ENCODE peak calls at places on chromosomes 4 and X, in seven cellular contexts. One of them, this sample, is unnamed.

GRCh38 chr4:40555176-40555900 is 74.3 kb downstream of the RBM47 start:
- DNase-seq in adipocyte: no peak
- DNase-seq in WTC11: no peak
- DNase-seq in astrocyte of the spinal cord: no peak
- DNase-seq in T1000: no peak
- DNase-seq in iPS DF 6.9: no peak
- DNase-seq in NCI-H460: no peak
- DNase-seq in this sample: peak; percentile 77

GRCh38 chrX:53321216-53321942 is 40.0 kb upstream of the IQSEC2 start:
- DNase-seq in adipocyte: peak; percentile 39
- DNase-seq in WTC11: no peak
- DNase-seq in astrocyte of the spinal cord: no peak
- DNase-seq in T1000: no peak
- DNase-seq in iPS DF 6.9: no peak
- DNase-seq in NCI-H460: no peak
- DNase-seq in this sample: no peak

GRCh38 chr4:136319789-136320470 is 1212.4 kb downstream of the PCDH18 start:
- DNase-seq in adipocyte: peak; percentile 22
- DNase-seq in WTC11: no peak
- DNase-seq in astrocyte of the spinal cord: peak; percentile 83
- DNase-seq in T1000: peak; percentile 39
- DNase-seq in iPS DF 6.9: no peak
- DNase-seq in NCI-H460: peak; percentile 14
- DNase-seq in this sample: peak; percentile 44

GRCh38 chrX:119015407-119016242 is 41.2 kb downstream of the LONRF3 start:
- DNase-seq in adipocyte: peak; percentile 62
- DNase-seq in WTC11: no peak
- DNase-seq in astrocyte of the spinal cord: peak; percentile 85
- DNase-seq in T1000: peak; percentile 59
- DNase-seq in iPS DF 6.9: no peak
- DNase-seq in NCI-H460: peak; percentile 52
- DNase-seq in this sample: peak; percentile 73

GRCh38 chr4:78766026-78766425 is 10.1 kb upstream of the BMP2K start:
- DNase-seq in adipocyte: peak; percentile 63
- DNase-seq in WTC11: no peak
- DNase-seq in astrocyte of the spinal cord: peak; percentile 38
- DNase-seq in T1000: no peak
- DNase-seq in iPS DF 6.9: no peak
- DNase-seq in NCI-H460: no peak
- DNase-seq in this sample: no peak

GRCh38 chr4:81499840-81500239 is 28.1 kb upstream of the RASGEF1B start:
- DNase-seq in adipocyte: no peak
- DNase-seq in WTC11: no peak
- DNase-seq in astrocyte of the spinal cord: no peak
- DNase-seq in T1000: no peak
- DNase-seq in iPS DF 6.9: no peak
- DNase-seq in NCI-H460: no peak
- DNase-seq in this sample: no peak

GRCh38 chr4:143186202-143186601 is 1.5 kb downstream of the USP38 start:
- DNase-seq in adipocyte: peak; percentile 51
- DNase-seq in WTC11: no peak
- DNase-seq in astrocyte of the spinal cord: no peak
- DNase-seq in T1000: no peak
- DNase-seq in iPS DF 6.9: no peak
- DNase-seq in NCI-H460: no peak
- DNase-seq in this sample: peak; percentile 74

GRCh38 chr4:156732634-156733033 is 239.0 kb downstream of the PDGFC start:
- DNase-seq in adipocyte: peak; percentile 19
- DNase-seq in WTC11: no peak
- DNase-seq in astrocyte of the spinal cord: peak; percentile 46
- DNase-seq in T1000: no peak
- DNase-seq in iPS DF 6.9: no peak
- DNase-seq in NCI-H460: no peak
- DNase-seq in this sample: peak; percentile 19

GRCh38 chrX:136541294-136541693 is 9.3 kb downstream of the VGLL1 start:
- DNase-seq in adipocyte: no peak
- DNase-seq in WTC11: no peak
- DNase-seq in astrocyte of the spinal cord: no peak
- DNase-seq in T1000: no peak
- DNase-seq in iPS DF 6.9: no peak
- DNase-seq in NCI-H460: no peak
- DNase-seq in this sample: no peak

GRCh38 chr4:22515145-22515887 is 550 bp downstream of the ADGRA3 start:
- DNase-seq in adipocyte: peak; percentile 84
- DNase-seq in WTC11: peak; percentile 59
- DNase-seq in astrocyte of the spinal cord: peak; percentile 75
- DNase-seq in T1000: peak; percentile 77
- DNase-seq in iPS DF 6.9: no peak
- DNase-seq in NCI-H460: peak; percentile 51
- DNase-seq in this sample: peak; percentile 75

GRCh38 chr4:42845586-42845985 is 46.9 kb upstream of the GRXCR1 start:
- DNase-seq in adipocyte: no peak
- DNase-seq in WTC11: no peak
- DNase-seq in astrocyte of the spinal cord: no peak
- DNase-seq in T1000: no peak
- DNase-seq in iPS DF 6.9: no peak
- DNase-seq in NCI-H460: no peak
- DNase-seq in this sample: no peak

GRCh38 chr4:110175634-110176033 is 22.8 kb downstream of the ELOVL6 start:
- DNase-seq in adipocyte: no peak
- DNase-seq in WTC11: no peak
- DNase-seq in astrocyte of the spinal cord: no peak
- DNase-seq in T1000: no peak
- DNase-seq in iPS DF 6.9: no peak
- DNase-seq in NCI-H460: no peak
- DNase-seq in this sample: no peak

GRCh38 chr4:39642885-39643550 is 4.4 kb upstream of the SMIM14 start:
- DNase-seq in adipocyte: no peak
- DNase-seq in WTC11: no peak
- DNase-seq in astrocyte of the spinal cord: no peak
- DNase-seq in T1000: no peak
- DNase-seq in iPS DF 6.9: no peak
- DNase-seq in NCI-H460: no peak
- DNase-seq in this sample: peak; percentile 90

GRCh38 chr4:119646347-119647071 is 17.9 kb upstream of the PDE5A start:
- DNase-seq in adipocyte: no peak
- DNase-seq in WTC11: no peak
- DNase-seq in astrocyte of the spinal cord: peak; percentile 83
- DNase-seq in T1000: no peak
- DNase-seq in iPS DF 6.9: no peak
- DNase-seq in NCI-H460: no peak
- DNase-seq in this sample: no peak

GRCh38 chr4:87961993-87962791 is 13.3 kb upstream of the SPP1 start:
- DNase-seq in adipocyte: peak; percentile 21
- DNase-seq in WTC11: no peak
- DNase-seq in astrocyte of the spinal cord: peak; percentile 57
- DNase-seq in T1000: no peak
- DNase-seq in iPS DF 6.9: no peak
- DNase-seq in NCI-H460: no peak
- DNase-seq in this sample: peak; percentile 57

GRCh38 chrX:41481264-41482109 is 34.3 kb downstream of the NYX start:
- DNase-seq in adipocyte: peak; percentile 25
- DNase-seq in WTC11: peak; percentile 31
- DNase-seq in astrocyte of the spinal cord: no peak
- DNase-seq in T1000: no peak
- DNase-seq in iPS DF 6.9: no peak
- DNase-seq in NCI-H460: peak; percentile 41
- DNase-seq in this sample: no peak

GRCh38 chr4:165656829-165657467 is 216.1 kb upstream of the TLL1 start:
- DNase-seq in adipocyte: no peak
- DNase-seq in WTC11: no peak
- DNase-seq in astrocyte of the spinal cord: no peak
- DNase-seq in T1000: no peak
- DNase-seq in iPS DF 6.9: peak; percentile 13
- DNase-seq in NCI-H460: no peak
- DNase-seq in this sample: no peak

GRCh38 chrX:9429767-9430166 is 35.1 kb upstream of the TBL1X start:
- DNase-seq in adipocyte: no peak
- DNase-seq in WTC11: no peak
- DNase-seq in astrocyte of the spinal cord: no peak
- DNase-seq in T1000: no peak
- DNase-seq in iPS DF 6.9: no peak
- DNase-seq in NCI-H460: no peak
- DNase-seq in this sample: no peak

GRCh38 chr4:90190510-90190909 is 63.3 kb downstream of the CCSER1 start:
- DNase-seq in adipocyte: no peak
- DNase-seq in WTC11: no peak
- DNase-seq in astrocyte of the spinal cord: no peak
- DNase-seq in T1000: no peak
- DNase-seq in iPS DF 6.9: no peak
- DNase-seq in NCI-H460: no peak
- DNase-seq in this sample: no peak

GRCh38 chrX:116526010-116526409 is 63.2 kb upstream of the CT83 start:
- DNase-seq in adipocyte: no peak
- DNase-seq in WTC11: no peak
- DNase-seq in astrocyte of the spinal cord: no peak
- DNase-seq in T1000: no peak
- DNase-seq in iPS DF 6.9: no peak
- DNase-seq in NCI-H460: no peak
- DNase-seq in this sample: no peak

GRCh38 chr4:139934786-139935330 is 219.1 kb downstream of the MAML3 start:
- DNase-seq in adipocyte: no peak
- DNase-seq in WTC11: no peak
- DNase-seq in astrocyte of the spinal cord: no peak
- DNase-seq in T1000: no peak
- DNase-seq in iPS DF 6.9: no peak
- DNase-seq in NCI-H460: no peak
- DNase-seq in this sample: no peak

GRCh38 chr4:151129801-151130200 is 30.4 kb downstream of the RPS3A start:
- DNase-seq in adipocyte: no peak
- DNase-seq in WTC11: no peak
- DNase-seq in astrocyte of the spinal cord: no peak
- DNase-seq in T1000: no peak
- DNase-seq in iPS DF 6.9: no peak
- DNase-seq in NCI-H460: no peak
- DNase-seq in this sample: no peak

GRCh38 chr4:59994118-59994517 is 1206.0 kb upstream of the ADGRL3 start:
- DNase-seq in adipocyte: no peak
- DNase-seq in WTC11: peak; percentile 19
- DNase-seq in astrocyte of the spinal cord: no peak
- DNase-seq in T1000: no peak
- DNase-seq in iPS DF 6.9: peak; percentile 9
- DNase-seq in NCI-H460: no peak
- DNase-seq in this sample: no peak

GRCh38 chr4:6840062-6840976 is 57.8 kb downstream of the KIAA0232 start:
- DNase-seq in adipocyte: peak; percentile 44
- DNase-seq in WTC11: no peak
- DNase-seq in astrocyte of the spinal cord: peak; percentile 51
- DNase-seq in T1000: no peak
- DNase-seq in iPS DF 6.9: no peak
- DNase-seq in NCI-H460: no peak
- DNase-seq in this sample: peak; percentile 42

GRCh38 chrX:83966347-83966746 is 105.4 kb downstream of the CYLC1 start:
- DNase-seq in adipocyte: no peak
- DNase-seq in WTC11: no peak
- DNase-seq in astrocyte of the spinal cord: no peak
- DNase-seq in T1000: no peak
- DNase-seq in iPS DF 6.9: no peak
- DNase-seq in NCI-H460: no peak
- DNase-seq in this sample: no peak

GRCh38 chr4:48944252-48944651 is 37.7 kb upstream of the OCIAD2 start:
- DNase-seq in adipocyte: no peak
- DNase-seq in WTC11: no peak
- DNase-seq in astrocyte of the spinal cord: peak; percentile 59
- DNase-seq in T1000: peak; percentile 49
- DNase-seq in iPS DF 6.9: no peak
- DNase-seq in NCI-H460: no peak
- DNase-seq in this sample: peak; percentile 17

GRCh38 chr4:81606166-81606565 is 134.5 kb upstream of the RASGEF1B start:
- DNase-seq in adipocyte: no peak
- DNase-seq in WTC11: no peak
- DNase-seq in astrocyte of the spinal cord: no peak
- DNase-seq in T1000: no peak
- DNase-seq in iPS DF 6.9: no peak
- DNase-seq in NCI-H460: no peak
- DNase-seq in this sample: no peak

GRCh38 chr4:89998350-89999098 is 103.9 kb downstream of the MMRN1 start:
- DNase-seq in adipocyte: no peak
- DNase-seq in WTC11: no peak
- DNase-seq in astrocyte of the spinal cord: no peak
- DNase-seq in T1000: no peak
- DNase-seq in iPS DF 6.9: no peak
- DNase-seq in NCI-H460: no peak
- DNase-seq in this sample: no peak

GRCh38 chrX:123189318-123189717 is 5.2 kb downstream of the GRIA3 start:
- DNase-seq in adipocyte: no peak
- DNase-seq in WTC11: no peak
- DNase-seq in astrocyte of the spinal cord: no peak
- DNase-seq in T1000: no peak
- DNase-seq in iPS DF 6.9: no peak
- DNase-seq in NCI-H460: no peak
- DNase-seq in this sample: no peak

GRCh38 chr4:110411599-110412011 is 64.3 kb upstream of the ENPEP start:
- DNase-seq in adipocyte: no peak
- DNase-seq in WTC11: peak; percentile 45
- DNase-seq in astrocyte of the spinal cord: no peak
- DNase-seq in T1000: no peak
- DNase-seq in iPS DF 6.9: peak; percentile 60
- DNase-seq in NCI-H460: peak; percentile 9
- DNase-seq in this sample: no peak

GRCh38 chr4:23384741-23385140 is 505.1 kb downstream of the PPARGC1A start:
- DNase-seq in adipocyte: no peak
- DNase-seq in WTC11: no peak
- DNase-seq in astrocyte of the spinal cord: peak; percentile 59
- DNase-seq in T1000: no peak
- DNase-seq in iPS DF 6.9: no peak
- DNase-seq in NCI-H460: no peak
- DNase-seq in this sample: no peak

GRCh38 chr4:183170894-183171293 is 71.8 kb downstream of the WWC2 start:
- DNase-seq in adipocyte: no peak
- DNase-seq in WTC11: no peak
- DNase-seq in astrocyte of the spinal cord: no peak
- DNase-seq in T1000: no peak
- DNase-seq in iPS DF 6.9: no peak
- DNase-seq in NCI-H460: no peak
- DNase-seq in this sample: no peak

GRCh38 chr4:12179264-12179616 is 750.5 kb upstream of the HS3ST1 start:
- DNase-seq in adipocyte: no peak
- DNase-seq in WTC11: no peak
- DNase-seq in astrocyte of the spinal cord: no peak
- DNase-seq in T1000: no peak
- DNase-seq in iPS DF 6.9: no peak
- DNase-seq in NCI-H460: no peak
- DNase-seq in this sample: no peak

GRCh38 chrX:68433155-68433980 is at the start of gene OPHN1:
- DNase-seq in adipocyte: peak; percentile 80
- DNase-seq in WTC11: peak; percentile 77
- DNase-seq in astrocyte of the spinal cord: peak; percentile 85
- DNase-seq in T1000: peak; percentile 39
- DNase-seq in iPS DF 6.9: peak; percentile 35
- DNase-seq in NCI-H460: peak; percentile 60
- DNase-seq in this sample: peak; percentile 80

GRCh38 chr4:3308691-3309090 is 15.9 kb downstream of the RGS12 start:
- DNase-seq in adipocyte: no peak
- DNase-seq in WTC11: no peak
- DNase-seq in astrocyte of the spinal cord: no peak
- DNase-seq in T1000: no peak
- DNase-seq in iPS DF 6.9: no peak
- DNase-seq in NCI-H460: no peak
- DNase-seq in this sample: no peak

GRCh38 chr4:5810151-5810550 is 82.7 kb downstream of the CRMP1 start:
- DNase-seq in adipocyte: no peak
- DNase-seq in WTC11: no peak
- DNase-seq in astrocyte of the spinal cord: no peak
- DNase-seq in T1000: no peak
- DNase-seq in iPS DF 6.9: no peak
- DNase-seq in NCI-H460: no peak
- DNase-seq in this sample: no peak

GRCh38 chrX:134246282-134246681 is 9.3 kb downstream of the CCDC160 start:
- DNase-seq in adipocyte: no peak
- DNase-seq in WTC11: no peak
- DNase-seq in astrocyte of the spinal cord: no peak
- DNase-seq in T1000: no peak
- DNase-seq in iPS DF 6.9: no peak
- DNase-seq in NCI-H460: no peak
- DNase-seq in this sample: no peak